ENCODE peak calls at places on chromosomes 2 and 18, in eight cellular contexts. E, X, J, Y, G, P, W and N are unnamed samples.

GRCh38 chr2:219803294-219803693 is 175.9 kb downstream of the SLC4A3 start:
- DNase-seq in E (peak; percentile 52), X (no peak), J (no peak), Y (no peak), G (peak; percentile 1), P (no peak), W (peak; percentile 83), N (no peak)

GRCh38 chr2:9883897-9884296 is 40.6 kb downstream of the TAF1B start:
- DNase-seq in E (no peak), X (no peak), J (no peak), Y (no peak), G (no peak), P (no peak), W (no peak), N (no peak)

GRCh38 chr2:54966165-54966819 is 84.0 kb downstream of the RTN4 start:
- DNase-seq in E (peak; percentile 74), X (no peak), J (no peak), Y (no peak), G (no peak), P (no peak), W (no peak), N (peak; percentile 52)

GRCh38 chr2:10022886-10023662 is 20.3 kb upstream of the KLF11 start:
- DNase-seq in E (no peak), X (no peak), J (no peak), Y (no peak), G (no peak), P (no peak), W (no peak), N (no peak)

GRCh38 chr2:16553222-16553621 is 112.4 kb downstream of the CYRIA start:
- DNase-seq in E (peak; percentile 57), X (no peak), J (peak; percentile 22), Y (no peak), G (peak; percentile 56), P (no peak), W (peak; percentile 59), N (peak; percentile 71)

GRCh38 chr2:22579341-22579740 is 805.6 kb upstream of the KLHL29 start:
- DNase-seq in E (no peak), X (no peak), J (no peak), Y (no peak), G (no peak), P (no peak), W (no peak), N (no peak)

GRCh38 chr18:3879114-3879835 is 429.3 kb downstream of the TGIF1 start:
- DNase-seq in E (no peak), X (no peak), J (no peak), Y (no peak), G (no peak), P (no peak), W (no peak), N (no peak)

GRCh38 chr18:48918156-48918555 is 32.6 kb downstream of the SMAD7 start:
- DNase-seq in E (no peak), X (no peak), J (no peak), Y (no peak), G (no peak), P (no peak), W (no peak), N (no peak)

GRCh38 chr18:22106536-22107292 is 62.7 kb upstream of the GATA6 start:
- DNase-seq in E (peak; percentile 30), X (no peak), J (no peak), Y (no peak), G (no peak), P (no peak), W (peak; percentile 55), N (no peak)

GRCh38 chr2:26190369-26190768 is 17.5 kb downstream of the GAREM2 start:
- DNase-seq in E (no peak), X (no peak), J (no peak), Y (no peak), G (no peak), P (no peak), W (no peak), N (no peak)